ENCODE peak calls at places on chromosomes 13 and 19, in eight cellular contexts. One of them, this sample, is unnamed.
A peak's percentile ranks its signal among the peaks of the same experiment; 100 is the strongest.

GRCh38 chr13:39510296-39510695 is 92.7 kb downstream of the LHFPL6 start:
- DNase-seq in C1 segment of cervical spinal cord: no peak
- DNase-seq in hepatocyte: no peak
- DNase-seq in GDM1: no peak
- DNase-seq in astrocyte: no peak
- DNase-seq in lower leg skin: no peak
- DNase-seq in DMS153: peak; percentile 50
- DNase-seq in OCI-LY7: peak; percentile 85
- DNase-seq in this sample: no peak

GRCh38 chr13:47397739-47398138 is 500.9 kb upstream of the HTR2A start:
- DNase-seq in C1 segment of cervical spinal cord: no peak
- DNase-seq in astrocyte: peak; percentile 71
- DNase-seq in hepatocyte: peak; percentile 39
- DNase-seq in lower leg skin: no peak
- DNase-seq in GDM1: no peak
- DNase-seq in DMS153: no peak
- DNase-seq in OCI-LY7: no peak
- DNase-seq in this sample: no peak

GRCh38 chr19:47729468-47729798 is 15.9 kb upstream of the NOP53 start:
- DNase-seq in C1 segment of cervical spinal cord: no peak
- DNase-seq in lower leg skin: peak; percentile 60
- DNase-seq in OCI-LY7: no peak
- DNase-seq in DMS153: no peak
- DNase-seq in astrocyte: peak; percentile 88
- DNase-seq in hepatocyte: peak; percentile 87
- DNase-seq in GDM1: peak; percentile 63
- DNase-seq in this sample: no peak

GRCh38 chr19:42129399-42130253 is 2.6 kb downstream of the POU2F2 start:
- DNase-seq in OCI-LY7: peak; percentile 97
- DNase-seq in C1 segment of cervical spinal cord: peak; percentile 4
- DNase-seq in hepatocyte: no peak
- DNase-seq in lower leg skin: peak; percentile 62
- DNase-seq in astrocyte: no peak
- DNase-seq in DMS153: no peak
- DNase-seq in GDM1: no peak
- DNase-seq in this sample: peak; percentile 93

GRCh38 chr13:102203718-102204117 is 198.1 kb downstream of the FGF14 start:
- DNase-seq in OCI-LY7: no peak
- DNase-seq in lower leg skin: no peak
- DNase-seq in DMS153: no peak
- DNase-seq in hepatocyte: no peak
- DNase-seq in GDM1: no peak
- DNase-seq in astrocyte: no peak
- DNase-seq in C1 segment of cervical spinal cord: no peak
- DNase-seq in this sample: no peak

GRCh38 chr13:27403727-27404385 is 20.6 kb upstream of the GTF3A start:
- DNase-seq in hepatocyte: peak; percentile 35
- DNase-seq in C1 segment of cervical spinal cord: no peak
- DNase-seq in astrocyte: no peak
- DNase-seq in GDM1: no peak
- DNase-seq in lower leg skin: no peak
- DNase-seq in DMS153: peak; percentile 21
- DNase-seq in OCI-LY7: no peak
- DNase-seq in this sample: no peak

GRCh38 chr13:99969934-99970760 is 1.4 kb downstream of the ZIC5 start:
- DNase-seq in astrocyte: no peak
- DNase-seq in C1 segment of cervical spinal cord: no peak
- DNase-seq in hepatocyte: no peak
- DNase-seq in OCI-LY7: no peak
- DNase-seq in DMS153: peak; percentile 30
- DNase-seq in GDM1: no peak
- DNase-seq in lower leg skin: no peak
- DNase-seq in this sample: no peak

GRCh38 chr13:34413538-34414210 is 528.4 kb upstream of the NBEA start:
- DNase-seq in DMS153: no peak
- DNase-seq in hepatocyte: no peak
- DNase-seq in GDM1: no peak
- DNase-seq in lower leg skin: no peak
- DNase-seq in C1 segment of cervical spinal cord: no peak
- DNase-seq in astrocyte: peak; percentile 33
- DNase-seq in OCI-LY7: no peak
- DNase-seq in this sample: peak; percentile 0

GRCh38 chr13:73850104-73850898 is 283.9 kb downstream of the KLF12 start:
- DNase-seq in C1 segment of cervical spinal cord: no peak
- DNase-seq in DMS153: no peak
- DNase-seq in lower leg skin: no peak
- DNase-seq in OCI-LY7: no peak
- DNase-seq in GDM1: no peak
- DNase-seq in hepatocyte: no peak
- DNase-seq in astrocyte: no peak
- DNase-seq in this sample: no peak

GRCh38 chr19:14654786-14655185 is 19.9 kb downstream of the ADGRE3 start:
- DNase-seq in lower leg skin: no peak
- DNase-seq in GDM1: no peak
- DNase-seq in hepatocyte: no peak
- DNase-seq in astrocyte: no peak
- DNase-seq in C1 segment of cervical spinal cord: no peak
- DNase-seq in DMS153: no peak
- DNase-seq in OCI-LY7: no peak
- DNase-seq in this sample: no peak

GRCh38 chr19:45005787-45006186 is 4.5 kb downstream of the RELB start:
- DNase-seq in GDM1: no peak
- DNase-seq in OCI-LY7: no peak
- DNase-seq in astrocyte: no peak
- DNase-seq in DMS153: no peak
- DNase-seq in C1 segment of cervical spinal cord: no peak
- DNase-seq in lower leg skin: no peak
- DNase-seq in hepatocyte: no peak
- DNase-seq in this sample: no peak

GRCh38 chr13:20565120-20565736 is 1.7 kb upstream of the IFT88 start:
- DNase-seq in C1 segment of cervical spinal cord: no peak
- DNase-seq in astrocyte: no peak
- DNase-seq in OCI-LY7: no peak
- DNase-seq in GDM1: no peak
- DNase-seq in DMS153: no peak
- DNase-seq in hepatocyte: no peak
- DNase-seq in lower leg skin: no peak
- DNase-seq in this sample: no peak

GRCh38 chr13:76873454-76873853 is 12.8 kb downstream of the KCTD12 start:
- DNase-seq in GDM1: no peak
- DNase-seq in DMS153: no peak
- DNase-seq in C1 segment of cervical spinal cord: no peak
- DNase-seq in astrocyte: no peak
- DNase-seq in hepatocyte: no peak
- DNase-seq in lower leg skin: no peak
- DNase-seq in OCI-LY7: no peak
- DNase-seq in this sample: no peak

GRCh38 chr19:1206063-1206732 is 620 bp downstream of the STK11 start:
- DNase-seq in OCI-LY7: no peak
- DNase-seq in hepatocyte: peak; percentile 31
- DNase-seq in DMS153: no peak
- DNase-seq in GDM1: no peak
- DNase-seq in lower leg skin: no peak
- DNase-seq in astrocyte: no peak
- DNase-seq in C1 segment of cervical spinal cord: no peak
- DNase-seq in this sample: no peak

GRCh38 chr13:33832872-33833271 is 14.9 kb downstream of the RFC3 start:
- DNase-seq in hepatocyte: no peak
- DNase-seq in astrocyte: no peak
- DNase-seq in GDM1: no peak
- DNase-seq in C1 segment of cervical spinal cord: no peak
- DNase-seq in OCI-LY7: no peak
- DNase-seq in DMS153: no peak
- DNase-seq in lower leg skin: no peak
- DNase-seq in this sample: no peak

GRCh38 chr19:39827216-39827615 is 6.7 kb downstream of the DYRK1B start:
- DNase-seq in GDM1: no peak
- DNase-seq in C1 segment of cervical spinal cord: no peak
- DNase-seq in OCI-LY7: no peak
- DNase-seq in hepatocyte: no peak
- DNase-seq in DMS153: no peak
- DNase-seq in lower leg skin: no peak
- DNase-seq in astrocyte: no peak
- DNase-seq in this sample: no peak

GRCh38 chr13:101065314-101065713 is 351.0 kb downstream of the NALCN start:
- DNase-seq in GDM1: no peak
- DNase-seq in lower leg skin: no peak
- DNase-seq in OCI-LY7: no peak
- DNase-seq in DMS153: no peak
- DNase-seq in astrocyte: peak; percentile 70
- DNase-seq in C1 segment of cervical spinal cord: no peak
- DNase-seq in hepatocyte: no peak
- DNase-seq in this sample: no peak

GRCh38 chr13:81058916-81059290 is 718.0 kb upstream of the SPRY2 start:
- DNase-seq in DMS153: no peak
- DNase-seq in astrocyte: peak; percentile 4
- DNase-seq in OCI-LY7: no peak
- DNase-seq in lower leg skin: no peak
- DNase-seq in C1 segment of cervical spinal cord: no peak
- DNase-seq in hepatocyte: no peak
- DNase-seq in GDM1: no peak
- DNase-seq in this sample: no peak

GRCh38 chr19:11693505-11694499 is 44.9 kb downstream of the ZNF823 start:
- DNase-seq in astrocyte: peak; percentile 25
- DNase-seq in lower leg skin: no peak
- DNase-seq in hepatocyte: peak; percentile 49
- DNase-seq in GDM1: no peak
- DNase-seq in C1 segment of cervical spinal cord: no peak
- DNase-seq in DMS153: peak; percentile 55
- DNase-seq in OCI-LY7: peak; percentile 14
- DNase-seq in this sample: no peak

GRCh38 chr13:80047406-80047805 is 293.5 kb downstream of the SPRY2 start:
- DNase-seq in DMS153: no peak
- DNase-seq in GDM1: no peak
- DNase-seq in C1 segment of cervical spinal cord: no peak
- DNase-seq in hepatocyte: no peak
- DNase-seq in OCI-LY7: no peak
- DNase-seq in lower leg skin: no peak
- DNase-seq in astrocyte: peak; percentile 94
- DNase-seq in this sample: no peak

GRCh38 chr19:43616306-43616705 is 3.1 kb downstream of the ZNF428 start:
- DNase-seq in GDM1: no peak
- DNase-seq in astrocyte: no peak
- DNase-seq in C1 segment of cervical spinal cord: no peak
- DNase-seq in lower leg skin: no peak
- DNase-seq in DMS153: no peak
- DNase-seq in hepatocyte: no peak
- DNase-seq in OCI-LY7: no peak
- DNase-seq in this sample: no peak

GRCh38 chr13:106415971-106416370 is 119.5 kb downstream of the EFNB2 start:
- DNase-seq in C1 segment of cervical spinal cord: no peak
- DNase-seq in DMS153: no peak
- DNase-seq in lower leg skin: no peak
- DNase-seq in OCI-LY7: no peak
- DNase-seq in GDM1: no peak
- DNase-seq in astrocyte: no peak
- DNase-seq in hepatocyte: no peak
- DNase-seq in this sample: no peak

GRCh38 chr13:29402168-29402621 is 193.3 kb downstream of the SLC7A1 start:
- DNase-seq in astrocyte: peak; percentile 39
- DNase-seq in OCI-LY7: no peak
- DNase-seq in hepatocyte: peak; percentile 65
- DNase-seq in C1 segment of cervical spinal cord: no peak
- DNase-seq in lower leg skin: no peak
- DNase-seq in GDM1: no peak
- DNase-seq in DMS153: peak; percentile 30
- DNase-seq in this sample: no peak

GRCh38 chr19:55080121-55080914 is 4.6 kb downstream of the EPS8L1 start:
- DNase-seq in astrocyte: no peak
- DNase-seq in hepatocyte: peak; percentile 84
- DNase-seq in C1 segment of cervical spinal cord: no peak
- DNase-seq in OCI-LY7: peak; percentile 85
- DNase-seq in DMS153: peak; percentile 84
- DNase-seq in lower leg skin: no peak
- DNase-seq in GDM1: no peak
- DNase-seq in this sample: peak; percentile 88

GRCh38 chr13:102814793-102815192 is 15.9 kb downstream of the BIVM start:
- DNase-seq in hepatocyte: no peak
- DNase-seq in GDM1: no peak
- DNase-seq in OCI-LY7: no peak
- DNase-seq in DMS153: no peak
- DNase-seq in C1 segment of cervical spinal cord: no peak
- DNase-seq in lower leg skin: no peak
- DNase-seq in astrocyte: no peak
- DNase-seq in this sample: no peak

GRCh38 chr13:41053384-41053826 is 7.9 kb upstream of the WBP4 start:
- DNase-seq in DMS153: no peak
- DNase-seq in astrocyte: no peak
- DNase-seq in lower leg skin: peak; percentile 72
- DNase-seq in C1 segment of cervical spinal cord: no peak
- DNase-seq in GDM1: no peak
- DNase-seq in hepatocyte: no peak
- DNase-seq in OCI-LY7: peak; percentile 71
- DNase-seq in this sample: peak; percentile 87

GRCh38 chr13:44249439-44249838 is 124.2 kb upstream of the SERP2 start:
- DNase-seq in GDM1: no peak
- DNase-seq in C1 segment of cervical spinal cord: no peak
- DNase-seq in DMS153: no peak
- DNase-seq in hepatocyte: peak; percentile 49
- DNase-seq in astrocyte: peak; percentile 77
- DNase-seq in lower leg skin: peak; percentile 46
- DNase-seq in OCI-LY7: no peak
- DNase-seq in this sample: no peak

GRCh38 chr13:37806666-37807065 is 62.9 kb downstream of the TRPC4 start:
- DNase-seq in lower leg skin: no peak
- DNase-seq in astrocyte: no peak
- DNase-seq in GDM1: no peak
- DNase-seq in OCI-LY7: no peak
- DNase-seq in DMS153: no peak
- DNase-seq in hepatocyte: peak; percentile 37
- DNase-seq in C1 segment of cervical spinal cord: no peak
- DNase-seq in this sample: no peak

GRCh38 chr19:50722248-50723013 is 733 bp upstream of the CLEC11A start:
- DNase-seq in hepatocyte: no peak
- DNase-seq in GDM1: no peak
- DNase-seq in DMS153: no peak
- DNase-seq in lower leg skin: no peak
- DNase-seq in astrocyte: no peak
- DNase-seq in C1 segment of cervical spinal cord: no peak
- DNase-seq in OCI-LY7: no peak
- DNase-seq in this sample: peak; percentile 63

GRCh38 chr13:114310961-114311360 is 3.3 kb upstream of the CHAMP1 start:
- DNase-seq in C1 segment of cervical spinal cord: no peak
- DNase-seq in hepatocyte: no peak
- DNase-seq in lower leg skin: no peak
- DNase-seq in OCI-LY7: no peak
- DNase-seq in DMS153: no peak
- DNase-seq in GDM1: no peak
- DNase-seq in astrocyte: no peak
- DNase-seq in this sample: no peak

GRCh38 chr19:2055871-2056809 is 5.1 kb upstream of the MKNK2 start:
- DNase-seq in hepatocyte: peak; percentile 59
- DNase-seq in GDM1: peak; percentile 17
- DNase-seq in lower leg skin: peak; percentile 68
- DNase-seq in C1 segment of cervical spinal cord: no peak
- DNase-seq in OCI-LY7: peak; percentile 57
- DNase-seq in astrocyte: peak; percentile 63
- DNase-seq in DMS153: peak; percentile 35
- DNase-seq in this sample: no peak

GRCh38 chr19:15154002-15154612 is 46.7 kb downstream of the NOTCH3 start:
- DNase-seq in hepatocyte: peak; percentile 63
- DNase-seq in C1 segment of cervical spinal cord: no peak
- DNase-seq in astrocyte: no peak
- DNase-seq in DMS153: no peak
- DNase-seq in OCI-LY7: peak; percentile 55
- DNase-seq in GDM1: no peak
- DNase-seq in lower leg skin: no peak
- DNase-seq in this sample: peak; percentile 68

GRCh38 chr13:23658929-23659541 is 88.8 kb downstream of the TNFRSF19 start:
- DNase-seq in astrocyte: no peak
- DNase-seq in C1 segment of cervical spinal cord: no peak
- DNase-seq in lower leg skin: no peak
- DNase-seq in OCI-LY7: no peak
- DNase-seq in DMS153: no peak
- DNase-seq in hepatocyte: no peak
- DNase-seq in GDM1: no peak
- DNase-seq in this sample: no peak

GRCh38 chr13:48661112-48661511 is 7.4 kb downstream of the CYSLTR2 start:
- DNase-seq in GDM1: no peak
- DNase-seq in C1 segment of cervical spinal cord: no peak
- DNase-seq in lower leg skin: no peak
- DNase-seq in OCI-LY7: no peak
- DNase-seq in astrocyte: no peak
- DNase-seq in hepatocyte: no peak
- DNase-seq in DMS153: no peak
- DNase-seq in this sample: no peak